ENCODE peak calls at places on chromosomes 12 and 14, in eight cellular contexts. S, G, Q, F, A, D, M and I are unnamed samples.

GRCh38 chr12:102478416-102479098 is 1.8 kb downstream of the IGF1 start:
- DNase-seq in S (no peak), G (peak), Q (peak), F (no peak), A (peak), D (no peak), M (peak), I (no peak)

GRCh38 chr14:101453225-101453624 is 108.1 kb upstream of the DIO3 start:
- DNase-seq in S (no peak), G (no peak), Q (no peak), F (no peak), A (no peak), D (no peak), M (no peak), I (no peak)

GRCh38 chr12:115012861-115013667 is 329.1 kb upstream of the TBX3 start:
- DNase-seq in S (peak), G (no peak), Q (no peak), F (no peak), A (no peak), D (no peak), M (peak), I (no peak)

GRCh38 chr12:54068423-54069070 is 14.9 kb downstream of the HOXC4 start:
- DNase-seq in S (no peak), G (no peak), Q (no peak), F (no peak), A (no peak), D (no peak), M (no peak), I (peak)

GRCh38 chr14:54730156-54730961 is 163.4 kb downstream of the SAMD4A start:
- DNase-seq in S (no peak), G (no peak), Q (no peak), F (peak), A (no peak), D (no peak), M (no peak), I (peak)

GRCh38 chr12:121190523-121191031 is 19.4 kb upstream of the P2RX4 start:
- DNase-seq in S (no peak), G (peak), Q (no peak), F (peak), A (no peak), D (no peak), M (peak), I (peak)

GRCh38 chr12:103887738-103888137 is 42.5 kb upstream of the HSP90B1 start:
- DNase-seq in S (no peak), G (no peak), Q (no peak), F (no peak), A (no peak), D (no peak), M (no peak), I (no peak)

GRCh38 chr14:101506921-101507300 is 54.4 kb upstream of the DIO3 start:
- DNase-seq in S (no peak), G (no peak), Q (no peak), F (no peak), A (no peak), D (no peak), M (no peak), I (no peak)

GRCh38 chr12:132356686-132357622 is 27.6 kb upstream of the GALNT9 start:
- DNase-seq in S (no peak), G (no peak), Q (no peak), F (peak), A (no peak), D (no peak), M (peak), I (peak)

GRCh38 chr12:109820921-109821381 is 12.2 kb downstream of the TRPV4 start:
- DNase-seq in S (no peak), G (peak), Q (peak), F (no peak), A (no peak), D (no peak), M (no peak), I (no peak)

GRCh38 chr14:54798465-54799124 is 104.0 kb downstream of the GCH1 start:
- DNase-seq in S (no peak), G (no peak), Q (no peak), F (no peak), A (no peak), D (no peak), M (no peak), I (no peak)

GRCh38 chr12:116454950-116455447 is 104.2 kb upstream of the MAP1LC3B2 start:
- DNase-seq in S (no peak), G (no peak), Q (no peak), F (peak), A (no peak), D (no peak), M (peak), I (peak)

GRCh38 chr12:39897315-39897714 is 208.6 kb downstream of the SLC2A13 start:
- DNase-seq in S (no peak), G (no peak), Q (no peak), F (no peak), A (no peak), D (no peak), M (no peak), I (no peak)

GRCh38 chr12:20314325-20314724 is 54.0 kb upstream of the PDE3A start:
- DNase-seq in S (no peak), G (no peak), Q (no peak), F (peak), A (no peak), D (no peak), M (no peak), I (peak)

GRCh38 chr12:29427964-29428363 is 47.0 kb upstream of the ERGIC2 start:
- DNase-seq in S (no peak), G (peak), Q (no peak), F (no peak), A (no peak), D (no peak), M (peak), I (no peak)

GRCh38 chr12:19683178-19683927 is 244.1 kb downstream of the AEBP2 start:
- DNase-seq in S (no peak), G (no peak), Q (no peak), F (peak), A (no peak), D (no peak), M (no peak), I (peak)

GRCh38 chr12:76422878-76423438 is 74.7 kb upstream of the BBS10 start:
- DNase-seq in S (no peak), G (peak), Q (no peak), F (no peak), A (no peak), D (no peak), M (peak), I (peak)

GRCh38 chr14:80973918-80974317 is 18.5 kb downstream of the TSHR start:
- DNase-seq in S (no peak), G (no peak), Q (no peak), F (no peak), A (no peak), D (no peak), M (no peak), I (peak)

GRCh38 chr14:24416932-24417619 is 12.4 kb downstream of the CBLN3 start:
- DNase-seq in S (no peak), G (no peak), Q (no peak), F (no peak), A (no peak), D (no peak), M (no peak), I (no peak)

GRCh38 chr12:131222271-131223139 is 268.8 kb downstream of the ADGRD1 start:
- DNase-seq in S (no peak), G (no peak), Q (no peak), F (no peak), A (no peak), D (no peak), M (no peak), I (no peak)

GRCh38 chr14:56119221-56119967 is 1.2 kb downstream of the PELI2 start:
- DNase-seq in S (no peak), G (peak), Q (peak), F (peak), A (no peak), D (peak), M (peak), I (peak)

GRCh38 chr14:91383439-91383838 is 34.2 kb downstream of the CCDC88C start:
- DNase-seq in S (no peak), G (no peak), Q (peak), F (no peak), A (no peak), D (no peak), M (no peak), I (no peak)

GRCh38 chr14:101231828-101232227 is 328.3 kb upstream of the RTL1 start:
- DNase-seq in S (no peak), G (no peak), Q (no peak), F (no peak), A (no peak), D (no peak), M (no peak), I (no peak)

GRCh38 chr14:60722163-60722835 is 1.9 kb downstream of the SIX4 start:
- DNase-seq in S (peak), G (peak), Q (peak), F (peak), A (no peak), D (peak), M (peak), I (peak)

GRCh38 chr14:74979442-74980397 is 23.0 kb upstream of the EIF2B2 start:
- DNase-seq in S (no peak), G (no peak), Q (peak), F (peak), A (no peak), D (no peak), M (peak), I (peak)